ENCODE peak calls at places on chromosomes 1 and 21, in five cellular contexts. S, B, G, X and Y are unnamed samples.

GRCh38 chr1:224753491-224753890 is 137.4 kb downstream of the CNIH3 start:
- DNase-seq in S (no peak), B (no peak), G (no peak), X (no peak), Y (no peak)

GRCh38 chr1:7207875-7208646 is 422.8 kb downstream of the CAMTA1 start:
- DNase-seq in S (peak; percentile 87), B (peak; percentile 86), G (peak; percentile 31), X (peak; percentile 51), Y (peak; percentile 65)

GRCh38 chr1:54871275-54872040 is 15.5 kb downstream of the DHCR24 start:
- DNase-seq in S (no peak), B (no peak), G (no peak), X (no peak), Y (no peak)

GRCh38 chr1:232704256-232704655 is 74.3 kb upstream of the SIPA1L2 start:
- DNase-seq in S (no peak), B (no peak), G (no peak), X (no peak), Y (no peak)

GRCh38 chr1:86150553-86151055 is 6.0 kb downstream of the COL24A1 start:
- DNase-seq in S (no peak), B (no peak), G (no peak), X (no peak), Y (no peak)

GRCh38 chr1:228370941-228371740 is 35.5 kb downstream of the TRIM11 start:
- DNase-seq in S (no peak), B (no peak), G (no peak), X (no peak), Y (peak; percentile 31)

GRCh38 chr1:38261574-38261973 is 215.0 kb upstream of the POU3F1 start:
- DNase-seq in S (no peak), B (no peak), G (no peak), X (no peak), Y (no peak)

GRCh38 chr1:214029796-214030195 is 42.0 kb downstream of the PROX1 start:
- DNase-seq in S (no peak), B (no peak), G (no peak), X (peak; percentile 51), Y (peak; percentile 9)

GRCh38 chr1:97252925-97253324 is 531.3 kb downstream of the PTBP2 start:
- DNase-seq in S (no peak), B (no peak), G (no peak), X (no peak), Y (no peak)

GRCh38 chr1:109275706-109276345 is 7.1 kb downstream of the PSRC1 start:
- DNase-seq in S (no peak), B (no peak), G (peak; percentile 45), X (no peak), Y (no peak)

GRCh38 chr1:197356723-197357533 is 88.9 kb downstream of the CRB1 start:
- DNase-seq in S (peak; percentile 41), B (no peak), G (peak; percentile 63), X (peak; percentile 24), Y (peak; percentile 71)

GRCh38 chr21:24450119-24450518 is 1157.2 kb downstream of the MRPL39 start:
- DNase-seq in S (no peak), B (no peak), G (no peak), X (no peak), Y (no peak)

GRCh38 chr1:64139877-64140276 is 63.5 kb upstream of the UBE2U start:
- DNase-seq in S (no peak), B (no peak), G (peak; percentile 29), X (no peak), Y (peak; percentile 86)

GRCh38 chr1:243503155-243503554 is 247.3 kb downstream of the SDCCAG8 start:
- DNase-seq in S (no peak), B (no peak), G (no peak), X (no peak), Y (no peak)

GRCh38 chr1:236702995-236703394 is 16.7 kb downstream of the ACTN2 start:
- DNase-seq in S (no peak), B (no peak), G (no peak), X (no peak), Y (no peak)

GRCh38 chr1:221987860-221988520 is 246.1 kb upstream of the DUSP10 start:
- DNase-seq in S (no peak), B (no peak), G (peak; percentile 68), X (no peak), Y (peak; percentile 81)

GRCh38 chr21:15729346-15729673 is 472 bp upstream of the USP25 start:
- DNase-seq in S (no peak), B (no peak), G (no peak), X (no peak), Y (no peak)

GRCh38 chr1:183069562-183070216 is 46.5 kb downstream of the LAMC1 start:
- DNase-seq in S (no peak), B (no peak), G (no peak), X (no peak), Y (no peak)

GRCh38 chr1:160550572-160551034 is 27.5 kb upstream of the SLAMF6 start:
- DNase-seq in S (peak; percentile 68), B (peak; percentile 81), G (no peak), X (no peak), Y (no peak)

GRCh38 chr1:21814241-21814918 is 2.3 kb downstream of the LDLRAD2 start:
- DNase-seq in S (peak; percentile 82), B (peak; percentile 91), G (peak; percentile 28), X (peak; percentile 50), Y (peak; percentile 41)

GRCh38 chr1:111818081-111818480 is 62.4 kb downstream of the DDX20 start:
- DNase-seq in S (no peak), B (no peak), G (no peak), X (no peak), Y (no peak)

GRCh38 chr21:25541042-25541441 is 66.2 kb downstream of the MRPL39 start:
- DNase-seq in S (no peak), B (no peak), G (no peak), X (no peak), Y (no peak)

GRCh38 chr1:93631626-93632365 is 49.8 kb downstream of the BCAR3 start:
- DNase-seq in S (no peak), B (no peak), G (no peak), X (no peak), Y (peak; percentile 36)

GRCh38 chr1:34759472-34760357 is at the start of gene GJB4:
- DNase-seq in S (peak; percentile 71), B (no peak), G (no peak), X (no peak), Y (no peak)

GRCh38 chr1:74679811-74680210 is 6.2 kb upstream of the ERICH3 start:
- DNase-seq in S (no peak), B (no peak), G (no peak), X (no peak), Y (no peak)

GRCh38 chr1:205074084-205074483 is 10.2 kb downstream of the TMEM81 start:
- DNase-seq in S (no peak), B (no peak), G (no peak), X (no peak), Y (no peak)

GRCh38 chr1:7743346-7743745 is 27.8 kb upstream of the VAMP3 start:
- DNase-seq in S (no peak), B (peak; percentile 14), G (no peak), X (no peak), Y (no peak)

GRCh38 chr1:34784751-34785221 is 3.8 kb downstream of the GJB3 start:
- DNase-seq in S (no peak), B (no peak), G (no peak), X (no peak), Y (no peak)

GRCh38 chr1:84077476-84078107 is 66.5 kb upstream of the PRKACB start:
- DNase-seq in S (peak; percentile 81), B (peak; percentile 90), G (peak; percentile 85), X (peak; percentile 81), Y (peak; percentile 34)

GRCh38 chr1:61183471-61184034 is 101.2 kb downstream of the NFIA start:
- DNase-seq in S (no peak), B (no peak), G (no peak), X (no peak), Y (no peak)

GRCh38 chr1:3690282-3691065 is 38.2 kb downstream of the TP73 start:
- DNase-seq in S (no peak), B (no peak), G (no peak), X (no peak), Y (no peak)

GRCh38 chr1:32426489-32427255 is 32.4 kb upstream of the BSDC1 start:
- DNase-seq in S (peak; percentile 75), B (no peak), G (no peak), X (no peak), Y (no peak)

GRCh38 chr21:27408826-27409225 is 441.9 kb upstream of the ADAMTS5 start:
- DNase-seq in S (no peak), B (no peak), G (no peak), X (no peak), Y (no peak)

GRCh38 chr1:178544531-178544930 is 31.6 kb downstream of the TEX35 start:
- DNase-seq in S (no peak), B (no peak), G (no peak), X (no peak), Y (peak; percentile 48)

GRCh38 chr1:59367269-59368006 is 70.5 kb downstream of the FGGY start:
- DNase-seq in S (no peak), B (no peak), G (peak; percentile 89), X (no peak), Y (peak; percentile 21)

GRCh38 chr1:93804412-93804811 is 74.6 kb downstream of the DNTTIP2 start:
- DNase-seq in S (no peak), B (no peak), G (peak; percentile 94), X (no peak), Y (peak; percentile 94)

GRCh38 chr1:8429549-8430105 is 111.7 kb downstream of the SLC45A1 start:
- DNase-seq in S (no peak), B (no peak), G (no peak), X (no peak), Y (no peak)

DNA sequence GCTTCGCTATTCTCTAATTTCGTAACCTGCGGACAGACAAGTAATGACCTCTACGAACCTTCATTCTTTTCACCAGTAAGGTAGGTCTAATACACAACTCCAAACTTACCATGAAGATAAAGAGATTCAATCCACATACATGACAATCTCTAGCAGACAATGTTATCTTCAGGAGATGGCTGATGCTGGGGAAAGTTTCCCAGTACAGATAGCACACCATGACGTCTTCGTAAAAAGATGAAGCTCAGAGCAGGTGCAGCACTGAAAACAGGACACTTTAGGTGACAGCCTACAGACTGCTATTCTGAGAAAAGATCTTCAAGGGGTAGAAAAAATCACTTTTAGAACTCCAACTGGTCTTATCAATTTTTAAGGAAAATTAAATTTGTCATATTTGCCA is 41.3 kb downstream of the ZNF281 start:
- DNase-seq in S (no peak), B (no peak), G (no peak), X (no peak), Y (no peak)
- H3K14ac ChIP-seq in S (no peak overlapping the region), B (no peak overlapping the region), G (no peak overlapping the region), X (no peak overlapping the region), Y (no peak overlapping the region)

DNA sequence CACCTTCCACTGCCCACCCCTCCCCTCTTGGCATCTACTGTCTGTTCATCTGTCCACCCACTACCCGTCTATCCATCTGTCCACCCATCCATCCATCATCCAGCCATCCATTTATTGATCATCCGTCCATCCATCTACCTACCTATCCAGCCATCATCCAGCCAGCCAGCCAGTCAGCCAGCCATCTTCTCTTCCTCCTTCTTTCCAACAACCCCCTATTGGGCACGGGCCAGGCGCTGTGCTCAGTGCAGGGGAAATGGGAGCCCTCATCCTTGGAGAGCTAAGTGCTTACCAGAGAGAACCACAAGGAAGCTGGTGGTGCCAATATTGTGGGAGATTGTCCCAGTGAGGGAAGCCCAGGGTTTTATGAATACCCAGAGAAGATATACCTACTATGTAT is 51.7 kb upstream of the TMEM51 start:
- DNase-seq in S (no peak), B (no peak), G (no peak), X (no peak), Y (no peak)
- H2BK12ac ChIP-seq in S (no peak overlapping the region), B (no peak overlapping the region), G (no peak overlapping the region), X (no peak overlapping the region), Y (no peak overlapping the region)

GRCh38 chr1:26170472-26170821 is 739 bp downstream of the ZNF593 start:
- DNase-seq in S (no peak), B (no peak), G (no peak), X (no peak), Y (no peak)
- H3K14ac ChIP-seq in S (no peak overlapping the region), B (no peak overlapping the region), G (no peak overlapping the region), X (no peak overlapping the region), Y (no peak overlapping the region)

GRCh38 chr1:44062656-44063055 is 31.4 kb upstream of the SLC6A9 start:
- DNase-seq in S (no peak), B (no peak), G (no peak), X (no peak), Y (no peak)
- H2BK12ac ChIP-seq in S (no peak overlapping the region), B (no peak overlapping the region), G (no peak overlapping the region), X (no peak overlapping the region), Y (no peak overlapping the region)